ENCODE peak calls at places on chromosomes 2 and 18, in four cellular contexts. One of them, this sample, is unnamed.

GRCh38 chr2:96267159-96267971 is 1.3 kb downstream of the CIAO1 start:
- DNase-seq in naive thymus-derived CD8-positive, alpha-beta T cell: peak; percentile 38
- DNase-seq in naive thymus-derived CD4-positive, alpha-beta T cell: peak; percentile 29
- DNase-seq in ureter: peak; percentile 54
- DNase-seq in this sample: peak; percentile 44

GRCh38 chr2:200300650-200301314 is 5.7 kb upstream of the SPATS2L start:
- DNase-seq in naive thymus-derived CD8-positive, alpha-beta T cell: no peak
- DNase-seq in naive thymus-derived CD4-positive, alpha-beta T cell: no peak
- DNase-seq in ureter: no peak
- DNase-seq in this sample: no peak

GRCh38 chr2:171723724-171724683 is 36.7 kb downstream of the DYNC1I2 start:
- DNase-seq in naive thymus-derived CD8-positive, alpha-beta T cell: no peak
- DNase-seq in naive thymus-derived CD4-positive, alpha-beta T cell: no peak
- DNase-seq in ureter: no peak
- DNase-seq in this sample: peak; percentile 62

GRCh38 chr2:6946722-6947121 is 29.5 kb downstream of the RNF144A start:
- DNase-seq in naive thymus-derived CD8-positive, alpha-beta T cell: no peak
- DNase-seq in naive thymus-derived CD4-positive, alpha-beta T cell: no peak
- DNase-seq in ureter: no peak
- DNase-seq in this sample: no peak

GRCh38 chr2:96929245-96929925 is 57.0 kb downstream of the FAM178B start:
- DNase-seq in naive thymus-derived CD8-positive, alpha-beta T cell: no peak
- DNase-seq in naive thymus-derived CD4-positive, alpha-beta T cell: no peak
- DNase-seq in ureter: no peak
- DNase-seq in this sample: no peak

GRCh38 chr2:122927710-122928249 is 1097.3 kb upstream of the CNTNAP5 start:
- DNase-seq in naive thymus-derived CD8-positive, alpha-beta T cell: no peak
- DNase-seq in naive thymus-derived CD4-positive, alpha-beta T cell: no peak
- DNase-seq in ureter: no peak
- DNase-seq in this sample: no peak

GRCh38 chr2:43513216-43513615 is 82.6 kb downstream of the THADA start:
- DNase-seq in naive thymus-derived CD8-positive, alpha-beta T cell: no peak
- DNase-seq in naive thymus-derived CD4-positive, alpha-beta T cell: no peak
- DNase-seq in ureter: no peak
- DNase-seq in this sample: no peak

GRCh38 chr2:202149155-202149762 is 76.2 kb downstream of the KIAA2012 start:
- DNase-seq in naive thymus-derived CD8-positive, alpha-beta T cell: no peak
- DNase-seq in naive thymus-derived CD4-positive, alpha-beta T cell: no peak
- DNase-seq in ureter: no peak
- DNase-seq in this sample: no peak

GRCh38 chr2:138708682-138709241 is 71.4 kb downstream of the NXPH2 start:
- DNase-seq in naive thymus-derived CD8-positive, alpha-beta T cell: no peak
- DNase-seq in naive thymus-derived CD4-positive, alpha-beta T cell: no peak
- DNase-seq in ureter: no peak
- DNase-seq in this sample: peak; percentile 62

GRCh38 chr2:27701676-27702075 is 38.0 kb downstream of the SLC4A1AP start:
- DNase-seq in naive thymus-derived CD8-positive, alpha-beta T cell: no peak
- DNase-seq in naive thymus-derived CD4-positive, alpha-beta T cell: no peak
- DNase-seq in ureter: no peak
- DNase-seq in this sample: peak; percentile 99

GRCh38 chr2:75199428-75200011 is at the start of gene TACR1:
- DNase-seq in naive thymus-derived CD8-positive, alpha-beta T cell: peak; percentile 53
- DNase-seq in naive thymus-derived CD4-positive, alpha-beta T cell: peak; percentile 54
- DNase-seq in ureter: peak; percentile 67
- DNase-seq in this sample: peak; percentile 60

GRCh38 chr2:70069049-70069448 is 18.2 kb upstream of the PCBP1 start:
- DNase-seq in naive thymus-derived CD8-positive, alpha-beta T cell: peak; percentile 62
- DNase-seq in naive thymus-derived CD4-positive, alpha-beta T cell: peak; percentile 60
- DNase-seq in ureter: no peak
- DNase-seq in this sample: no peak

GRCh38 chr2:158094487-158095092 is 7.1 kb upstream of the UPP2 start:
- DNase-seq in naive thymus-derived CD8-positive, alpha-beta T cell: no peak
- DNase-seq in naive thymus-derived CD4-positive, alpha-beta T cell: no peak
- DNase-seq in ureter: no peak
- DNase-seq in this sample: no peak

GRCh38 chr2:198054299-198054698 is 249.9 kb downstream of the PLCL1 start:
- DNase-seq in naive thymus-derived CD8-positive, alpha-beta T cell: peak; percentile 27
- DNase-seq in naive thymus-derived CD4-positive, alpha-beta T cell: peak; percentile 46
- DNase-seq in ureter: no peak
- DNase-seq in this sample: peak; percentile 45

GRCh38 chr2:127016329-127016728 is 90.6 kb downstream of the BIN1 start:
- DNase-seq in naive thymus-derived CD8-positive, alpha-beta T cell: no peak
- DNase-seq in naive thymus-derived CD4-positive, alpha-beta T cell: no peak
- DNase-seq in ureter: no peak
- DNase-seq in this sample: no peak

GRCh38 chr2:112906276-112906675 is 4.7 kb upstream of the IL37 start:
- DNase-seq in naive thymus-derived CD8-positive, alpha-beta T cell: no peak
- DNase-seq in naive thymus-derived CD4-positive, alpha-beta T cell: no peak
- DNase-seq in ureter: no peak
- DNase-seq in this sample: no peak

GRCh38 chr2:85888020-85888744 is 608 bp downstream of the ST3GAL5 start:
- DNase-seq in naive thymus-derived CD8-positive, alpha-beta T cell: peak; percentile 31
- DNase-seq in naive thymus-derived CD4-positive, alpha-beta T cell: peak; percentile 50
- DNase-seq in ureter: peak; percentile 52
- DNase-seq in this sample: no peak

GRCh38 chr18:44680271-44681038 is at the start of gene SETBP1:
- DNase-seq in naive thymus-derived CD8-positive, alpha-beta T cell: no peak
- DNase-seq in naive thymus-derived CD4-positive, alpha-beta T cell: no peak
- DNase-seq in ureter: peak; percentile 86
- DNase-seq in this sample: peak; percentile 49

GRCh38 chr18:79446931-79447330 is 51.2 kb downstream of the NFATC1 start:
- DNase-seq in naive thymus-derived CD8-positive, alpha-beta T cell: no peak
- DNase-seq in naive thymus-derived CD4-positive, alpha-beta T cell: no peak
- DNase-seq in ureter: no peak
- DNase-seq in this sample: no peak